ENCODE peak calls at places on chromosomes 1 and 21, in four cellular contexts. C is upper lobe of left lung, Z is colonic mucosa, W is cardiac muscle cell. F is an unnamed sample.
A peak's percentile ranks its signal among the peaks of the same experiment; 100 is the strongest.

GRCh38 chr1:84613026-84613425 is 38.8 kb upstream of the CTBS start:
- DNase-seq in W (no peak), Z (no peak), C (no peak), F (no peak)

GRCh38 chr1:213284626-213285025 is 233.6 kb downstream of the RPS6KC1 start:
- DNase-seq in W (no peak), Z (no peak), C (no peak), F (no peak)

GRCh38 chr1:113756461-113756860 is 2.8 kb downstream of the PHTF1 start:
- DNase-seq in W (no peak), Z (no peak), C (no peak), F (no peak)

GRCh38 chr1:4972761-4973320 is 318.4 kb downstream of the AJAP1 start:
- DNase-seq in Z (no peak), C (no peak), W (no peak), F (no peak)

GRCh38 chr1:221994939-221995338 is 253.1 kb upstream of the DUSP10 start:
- DNase-seq in C (no peak), W (no peak), Z (no peak), F (no peak)

GRCh38 chr21:41427556-41427955 is 1.5 kb downstream of the MX1 start:
- DNase-seq in W (no peak), Z (no peak), C (no peak), F (no peak)

GRCh38 chr1:234774971-234775370 is 165.0 kb upstream of the IRF2BP2 start:
- DNase-seq in W (no peak), C (no peak), Z (peak; percentile 15), F (no peak)

GRCh38 chr1:53656062-53656915 is 82.7 kb downstream of the GLIS1 start:
- DNase-seq in Z (no peak), W (no peak), C (no peak), F (no peak)

GRCh38 chr1:34500451-34500850 is 254.4 kb upstream of the GJB5 start:
- DNase-seq in Z (no peak), C (peak; percentile 8), W (peak; percentile 81), F (peak; percentile 64)

GRCh38 chr1:8091691-8092090 is 65.6 kb upstream of the ERRFI1 start:
- DNase-seq in W (no peak), Z (no peak), C (no peak), F (no peak)

GRCh38 chr1:22665752-22666151 is 12.7 kb downstream of the C1QB start:
- DNase-seq in W (peak; percentile 64), C (no peak), Z (no peak), F (peak; percentile 86)

GRCh38 chr1:203556047-203556851 is 62.3 kb downstream of the OPTC start:
- DNase-seq in Z (peak; percentile 22), C (peak; percentile 42), W (peak; percentile 92), F (peak; percentile 74)

DNA sequence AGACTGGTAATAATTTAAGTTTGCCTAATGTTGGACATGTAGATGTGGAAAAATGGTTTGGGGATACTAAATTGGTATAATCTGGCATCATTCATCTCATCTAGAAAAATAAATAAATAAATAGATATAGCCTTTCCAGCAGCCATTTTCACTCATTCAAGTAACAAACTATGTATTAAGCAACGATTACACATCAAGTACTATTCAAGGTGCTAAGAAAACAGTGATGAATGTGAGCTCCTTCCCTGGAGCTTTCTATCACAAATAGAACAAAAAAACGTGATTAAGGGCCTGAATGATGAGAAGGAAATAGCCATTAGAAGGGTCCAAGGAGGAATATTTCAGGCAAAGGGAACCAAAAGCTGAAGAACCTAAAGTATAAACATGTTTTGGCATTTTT is 37.1 kb downstream of the STIL start:
- DNase-seq in C (no peak), W (no peak), Z (no peak), F (no peak)
- H3K36me3 ChIP-seq in C (no peaks in the 10 kb centered on the region), W (peaks cover 10% of the 10 kb centered on the region), Z (no peaks in the 10 kb centered on the region), F (peaks cover 15% of the 10 kb centered on the region)

DNA sequence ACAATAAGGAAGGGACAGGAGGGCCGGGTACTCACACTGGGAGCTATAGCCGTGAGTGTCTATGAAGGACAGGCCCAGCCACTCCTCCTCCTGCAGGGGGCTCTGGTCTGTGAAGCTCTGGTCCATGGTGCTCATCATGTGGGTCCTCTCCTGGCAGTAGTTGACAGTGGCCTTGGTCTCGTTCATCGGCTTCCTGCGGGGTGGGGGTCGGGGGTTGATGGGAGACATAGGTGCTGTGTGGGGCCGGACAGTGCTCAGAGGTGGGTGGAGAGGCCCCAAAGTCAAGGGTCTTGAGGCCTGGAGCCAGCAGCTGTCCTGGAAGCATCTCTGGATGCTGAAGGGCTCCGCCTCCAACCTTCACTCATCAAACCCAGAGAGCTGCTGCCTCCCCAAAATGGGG is 260.4 kb downstream of the PTPRU start:
- DNase-seq in Z (no peak), W (no peak), C (no peak), F (no peak)
- H3K27me3 ChIP-seq in Z (no peaks in the 10 kb centered on the region), W (no peaks in the 10 kb centered on the region), C (no peaks in the 10 kb centered on the region), F (peaks cover 1% of the 10 kb centered on the region)

DNA sequence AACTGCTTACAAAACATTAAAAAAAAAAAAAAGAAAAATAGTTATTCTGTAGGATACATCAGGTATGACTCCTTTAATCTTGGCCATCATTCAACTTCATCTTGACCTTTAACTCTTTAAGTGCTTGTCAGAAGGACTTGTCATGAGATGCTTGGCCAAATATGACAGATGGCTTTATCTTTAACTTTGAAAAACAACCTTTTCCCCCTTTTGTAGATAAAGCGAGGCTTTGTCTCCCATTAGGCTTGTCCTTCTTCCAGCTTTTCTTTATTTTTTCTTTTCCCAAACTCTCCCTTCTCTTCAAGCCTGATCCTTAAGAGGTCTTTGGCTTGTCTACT is 2.3 kb downstream of the SRSF10 start:
- DNase-seq in Z (no peak), C (no peak), W (no peak), F (no peak)
- H3K4me3 ChIP-seq in Z (no peak overlapping the region), C (no peak overlapping the region), W (peak overlapping the region; percentile 65), F (no peak overlapping the region)

GRCh38 chr1:43687301-43688108 is 19.8 kb upstream of the ST3GAL3 start:
- DNase-seq in C (no peak), W (no peak), Z (peak; percentile 27), F (no peak)

GRCh38 chr1:43688109-43688387 is 19.3 kb upstream of the ST3GAL3 start:
- DNase-seq in C (no peak), Z (no peak), W (no peak), F (no peak)

GRCh38 chr1:43691871-43692815 is 15.2 kb upstream of the ST3GAL3 start:
- DNase-seq in C (no peak), W (no peak), Z (no peak), F (no peak)

GRCh38 chr1:43688594-43689000 is 18.7 kb upstream of the ST3GAL3 start:
- DNase-seq in Z (no peak), C (no peak), W (no peak), F (no peak)

DNA sequence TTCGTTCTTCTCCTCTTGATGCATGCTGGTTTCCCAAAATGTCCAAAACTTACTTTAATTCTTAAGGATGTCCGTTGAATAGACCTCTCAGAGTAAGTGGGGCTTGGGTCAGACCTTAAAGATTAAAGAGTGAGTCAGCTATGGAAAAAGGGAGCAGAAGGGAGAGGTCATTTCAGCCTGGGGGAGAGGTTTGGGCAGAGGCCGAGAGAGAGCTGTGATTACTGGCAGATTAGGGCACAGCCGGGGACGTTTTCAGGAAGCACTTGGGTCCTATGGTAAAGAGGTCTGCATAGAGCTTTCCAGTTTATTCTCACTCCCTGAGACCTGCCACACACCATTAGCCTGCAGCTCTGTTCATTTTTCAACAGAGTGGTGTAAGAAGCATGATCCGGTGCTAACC is 14.0 kb upstream of the ST3GAL3 start:
- DNase-seq in Z (no peak), W (no peak), C (no peak), F (no peak)
- H3K36me3 ChIP-seq in Z (peaks cover 68% of the 10 kb centered on the region), W (peaks cover 89% of the 10 kb centered on the region), C (peaks cover 100% of the 10 kb centered on the region), F (peaks cover 93% of the 10 kb centered on the region)

GRCh38 chr1:154824356-154825069 is 45.6 kb downstream of the KCNN3 start:
- DNase-seq in W (no peak), C (no peak), Z (no peak), F (no peak)
- H3K27me3 ChIP-seq in W (no peaks in the 10 kb centered on the region), C (no peaks in the 10 kb centered on the region), Z (no peaks in the 10 kb centered on the region), F (no peaks in the 10 kb centered on the region)

DNA sequence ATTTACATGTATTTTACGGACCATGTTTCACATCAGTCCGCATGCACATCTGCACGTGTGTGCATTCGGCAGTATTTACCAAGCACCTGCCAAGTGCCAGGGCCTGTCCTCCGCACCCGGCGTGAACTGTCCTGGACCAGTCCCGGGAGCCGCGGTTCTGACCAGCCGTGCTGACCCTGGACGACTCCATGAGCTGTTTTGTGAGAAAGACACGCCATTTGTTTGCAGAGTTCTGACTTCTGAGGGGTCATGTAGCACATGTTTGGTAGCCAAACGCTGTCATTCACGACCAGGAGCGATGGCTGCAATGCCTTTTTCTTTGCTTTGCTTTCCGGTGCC is 3.3 kb upstream of the OLIG2 start:
- DNase-seq in C (peak; percentile 51), W (no peak), Z (no peak), F (no peak)
- H3K4me3 ChIP-seq in C (no peak overlapping the region), W (no peak overlapping the region), Z (no peak overlapping the region), F (no peak overlapping the region)

DNA sequence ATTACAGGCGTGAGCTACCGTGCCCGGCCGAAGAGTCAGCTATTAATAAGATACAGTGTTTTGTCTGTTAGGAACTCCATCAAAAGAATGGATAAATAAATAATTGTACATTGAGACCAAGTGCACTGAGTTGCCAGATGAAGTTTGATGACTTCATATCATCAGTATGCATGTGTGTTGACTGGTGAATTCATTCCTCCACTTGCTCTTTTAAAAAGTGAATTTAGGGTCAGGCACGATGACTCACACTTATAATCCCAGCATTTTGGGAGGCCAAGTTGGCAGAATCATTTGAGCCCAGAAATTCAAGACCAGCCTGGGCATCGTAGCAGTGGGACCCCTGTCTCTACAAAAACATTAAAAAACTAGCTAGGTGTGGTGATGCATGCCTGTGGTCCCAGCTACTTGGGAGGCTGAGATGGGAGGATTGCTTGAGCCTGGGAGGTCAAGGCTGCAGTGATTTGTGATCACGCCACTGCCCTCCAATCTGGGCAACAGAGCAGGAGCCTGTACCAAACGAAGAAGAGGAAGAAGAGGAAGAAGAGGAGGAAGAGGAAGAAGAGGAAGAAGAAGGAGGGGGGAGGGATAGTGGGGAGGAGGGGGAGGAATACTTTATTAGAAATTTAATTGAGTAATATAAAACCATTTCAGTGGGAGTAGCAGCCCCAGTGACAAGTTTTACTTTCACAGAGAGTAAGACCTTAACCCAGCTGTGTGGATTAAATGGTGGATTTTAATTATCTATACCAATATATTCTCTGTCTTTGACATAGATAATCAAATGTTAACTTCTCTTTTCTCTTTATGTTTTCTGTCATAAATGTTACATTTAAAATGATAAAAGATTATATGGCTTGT is 74.9 kb downstream of the CCDC18 start:
- DNase-seq in C (no peak), W (no peak), Z (no peak), F (no peak)
- H3K36me3 ChIP-seq in C (no peaks in the 10 kb centered on the region), W (no peaks in the 10 kb centered on the region), Z (no peaks in the 10 kb centered on the region), F (peaks cover 1% of the 10 kb centered on the region)

DNA sequence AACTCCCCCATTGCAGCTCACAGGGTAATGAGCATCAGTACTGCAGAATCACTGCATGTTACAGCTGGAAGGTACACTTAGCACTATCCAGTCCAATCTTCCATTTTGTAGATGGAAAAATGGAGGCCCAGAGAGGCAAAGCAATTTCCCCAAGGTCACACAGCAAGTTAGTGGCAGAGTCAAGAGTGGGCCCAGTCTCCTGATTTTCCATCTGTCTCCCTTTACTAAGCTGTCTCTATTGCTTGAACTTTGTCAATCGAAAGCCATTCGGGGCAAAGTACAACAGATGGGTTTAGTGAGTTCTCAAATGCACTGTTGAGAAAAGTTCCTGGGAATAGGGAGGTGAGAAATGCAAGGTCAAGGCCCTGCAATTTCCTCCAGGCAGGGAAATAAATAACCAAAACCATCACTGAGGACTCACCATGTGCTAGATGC is 50.4 kb upstream of the IFFO2 start:
- DNase-seq in C (no peak), Z (peak; percentile 40), W (no peak), F (no peak)
- H3K27me3 ChIP-seq in C (no peaks in the 10 kb centered on the region), Z (no peaks in the 10 kb centered on the region), W (no peaks in the 10 kb centered on the region), F (no peaks in the 10 kb centered on the region)

F was measured in H7.